ENCODE peak calls at places on chromosomes 3 and 15, in eight cellular contexts. K is hepatocyte, C is OCI-LY7, T is MM.1S, L is HCT116, F is SK-N-SH, A is GM23338, V is neural progenitor cell. X is an unnamed sample.
A peak's percentile ranks its signal among the peaks of the same experiment; 100 is the strongest.

GRCh38 chr3:194395767-194396527 is 3.1 kb downstream of the GP5 start:
- DNase-seq in C (no peak), T (no peak), K (peak; percentile 64), F (no peak), V (peak; percentile 56), A (peak; percentile 80), L (no peak), X (no peak)

GRCh38 chr3:95002665-95003064 is 939.8 kb downstream of the NSUN3 start:
- DNase-seq in F (peak; percentile 8), C (no peak), K (no peak), T (no peak), L (no peak), A (no peak), V (no peak), X (no peak)

GRCh38 chr3:4744405-4745239 is 234.6 kb upstream of the BHLHE40 start:
- DNase-seq in V (no peak), A (no peak), F (no peak), K (peak; percentile 48), T (no peak), L (no peak), C (no peak), X (peak; percentile 94)

GRCh38 chr3:176479291-176479690 is 718.0 kb downstream of the TBL1XR1 start:
- DNase-seq in A (no peak), T (no peak), C (no peak), K (no peak), F (no peak), V (no peak), L (no peak), X (peak; percentile 12)

GRCh38 chr3:58659051-58659675 is 7.4 kb downstream of the FAM3D start:
- DNase-seq in A (peak; percentile 82), T (no peak), V (peak; percentile 60), F (peak; percentile 36), C (no peak), K (peak; percentile 63), L (peak; percentile 24), X (peak; percentile 68)

GRCh38 chr15:29765234-29765841 is 56.9 kb downstream of the TJP1 start:
- DNase-seq in T (no peak), L (no peak), C (no peak), A (no peak), V (no peak), K (no peak), F (no peak), X (no peak)

GRCh38 chr3:165259518-165260193 is 63.5 kb upstream of the SLITRK3 start:
- DNase-seq in L (no peak), C (no peak), A (no peak), F (no peak), K (no peak), T (no peak), V (peak; percentile 11), X (peak; percentile 67)

GRCh38 chr3:156373654-156374053 is 181.3 kb downstream of the SSR3 start:
- DNase-seq in A (no peak), V (no peak), F (no peak), L (no peak), T (no peak), C (no peak), K (no peak), X (no peak)

GRCh38 chr3:179056326-179056725 is 15.3 kb downstream of the ZMAT3 start:
- DNase-seq in C (no peak), A (no peak), L (no peak), K (no peak), V (no peak), F (no peak), T (no peak), X (no peak)

GRCh38 chr15:95371664-95372063 is 958.8 kb upstream of the NR2F2 start:
- DNase-seq in A (no peak), L (no peak), V (no peak), K (no peak), C (no peak), F (no peak), T (peak; percentile 24), X (peak; percentile 22)

GRCh38 chr15:58520936-58521292 is 89.1 kb downstream of the LIPC start:
- DNase-seq in F (peak; percentile 29), L (no peak), C (no peak), V (peak; percentile 52), K (no peak), T (no peak), A (no peak), X (no peak)

GRCh38 chr3:129665024-129665768 is 58.7 kb upstream of the PLXND1 start:
- DNase-seq in L (no peak), K (no peak), T (no peak), A (no peak), F (no peak), C (no peak), V (no peak), X (peak; percentile 76)

GRCh38 chr3:66039590-66039887 is 821 bp upstream of the MAGI1 start:
- DNase-seq in C (no peak), V (peak; percentile 71), A (peak; percentile 74), F (peak; percentile 60), K (peak; percentile 68), L (no peak), T (no peak), X (peak; percentile 4)

GRCh38 chr3:149941946-149942345 is 28.7 kb downstream of the PFN2 start:
- DNase-seq in F (no peak), A (no peak), C (no peak), V (no peak), K (no peak), L (no peak), T (no peak), X (no peak)

GRCh38 chr3:25783661-25784512 is 644 bp upstream of the NGLY1 start:
- DNase-seq in C (peak; percentile 73), L (no peak), K (peak; percentile 60), F (no peak), T (peak; percentile 28), V (peak; percentile 86), A (peak; percentile 92), X (peak; percentile 31)

GRCh38 chr3:24686764-24687163 is 192.1 kb upstream of the THRB start:
- DNase-seq in F (no peak), L (no peak), V (no peak), K (no peak), C (no peak), A (no peak), T (peak; percentile 26), X (peak; percentile 46)

GRCh38 chr15:63188937-63189871 is at the start of gene RAB8B:
- DNase-seq in L (peak; percentile 81), F (peak; percentile 98), A (peak; percentile 99), V (peak; percentile 100), C (peak; percentile 96), K (peak; percentile 99), T (peak; percentile 98), X (peak; percentile 91)

GRCh38 chr15:70258369-70259029 is 160.8 kb upstream of the TLE3 start:
- DNase-seq in C (peak; percentile 58), V (no peak), T (no peak), F (no peak), L (no peak), A (no peak), K (no peak), X (no peak)

GRCh38 chr3:17039579-17039978 is 154.8 kb downstream of the PLCL2 start:
- DNase-seq in A (no peak), K (peak; percentile 30), C (no peak), L (peak; percentile 78), F (no peak), T (no peak), V (no peak), X (peak; percentile 98)

GRCh38 chr3:118272976-118273375 is 761.7 kb downstream of the IGSF11 start:
- DNase-seq in V (no peak), K (no peak), L (no peak), F (no peak), A (no peak), C (no peak), T (no peak), X (no peak)

GRCh38 chr15:94174399-94174802 is 57.0 kb upstream of the MCTP2 start:
- DNase-seq in V (no peak), F (no peak), L (no peak), C (peak; percentile 25), T (no peak), K (no peak), A (no peak), X (peak; percentile 75)
- TF ChIP-seq EZH2phosphoT487 in V (no peak), F (no peak), L (no peak), C (no peak), T (no peak), K (no peak), A (no peak), X (no peak)

GRCh38 chr15:90265271-90266060 is at the start of gene NGRN:
- DNase-seq in C (peak; percentile 93), K (peak; percentile 84), V (peak; percentile 82), A (peak; percentile 95), L (peak; percentile 81), T (peak; percentile 95), F (peak; percentile 94), X (peak; percentile 85)
- TF ChIP-seq CTCF in C (no peak), K (no peak), V (no peak), A (no peak), L (no peak), T (no peak), F (no peak), X (no peak)

DNA sequence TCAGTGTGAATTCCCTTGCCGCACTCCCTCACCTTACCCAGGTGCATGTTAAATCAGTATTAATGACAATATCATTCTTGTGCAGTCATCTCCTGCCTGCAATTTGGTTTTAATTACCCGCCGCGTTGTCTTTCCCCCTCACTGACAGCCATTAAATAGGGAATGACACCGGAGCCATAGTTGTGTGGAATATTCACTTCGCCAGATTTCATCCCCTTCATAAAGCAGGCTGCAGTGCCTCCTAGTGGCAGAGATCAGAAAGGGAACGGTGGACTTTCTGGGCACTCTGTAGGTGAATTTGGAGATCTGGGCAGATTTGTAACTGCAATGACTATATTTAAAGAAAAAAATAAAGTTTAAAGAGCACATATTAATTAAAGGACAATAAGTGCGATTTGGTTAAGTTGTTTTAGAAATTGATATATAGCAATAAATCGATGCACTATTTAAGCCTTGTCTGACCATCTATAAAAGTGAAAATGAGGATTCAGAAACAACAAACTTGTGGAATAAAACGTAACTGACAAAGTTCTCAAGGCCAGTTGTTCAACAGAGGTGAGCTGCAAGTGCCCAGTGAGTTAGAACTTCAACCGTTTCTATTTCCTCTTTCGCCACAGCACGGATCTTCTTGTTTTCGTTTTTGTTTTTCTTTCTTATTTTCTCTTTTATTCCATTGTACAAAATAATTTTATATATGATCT is 725.1 kb upstream of the ARRDC4 start:
- DNase-seq in K (peak; percentile 78), L (peak; percentile 15), F (peak; percentile 47), V (peak; percentile 78), C (peak; percentile 5), A (peak; percentile 74), T (peak; percentile 58), X (peak; percentile 70)
- TF ChIP-seq EZH2phosphoT487 in K (no peak), L (no peak), F (no peak), V (no peak), C (no peak), A (no peak), T (no peak), X (no peak)

DNA sequence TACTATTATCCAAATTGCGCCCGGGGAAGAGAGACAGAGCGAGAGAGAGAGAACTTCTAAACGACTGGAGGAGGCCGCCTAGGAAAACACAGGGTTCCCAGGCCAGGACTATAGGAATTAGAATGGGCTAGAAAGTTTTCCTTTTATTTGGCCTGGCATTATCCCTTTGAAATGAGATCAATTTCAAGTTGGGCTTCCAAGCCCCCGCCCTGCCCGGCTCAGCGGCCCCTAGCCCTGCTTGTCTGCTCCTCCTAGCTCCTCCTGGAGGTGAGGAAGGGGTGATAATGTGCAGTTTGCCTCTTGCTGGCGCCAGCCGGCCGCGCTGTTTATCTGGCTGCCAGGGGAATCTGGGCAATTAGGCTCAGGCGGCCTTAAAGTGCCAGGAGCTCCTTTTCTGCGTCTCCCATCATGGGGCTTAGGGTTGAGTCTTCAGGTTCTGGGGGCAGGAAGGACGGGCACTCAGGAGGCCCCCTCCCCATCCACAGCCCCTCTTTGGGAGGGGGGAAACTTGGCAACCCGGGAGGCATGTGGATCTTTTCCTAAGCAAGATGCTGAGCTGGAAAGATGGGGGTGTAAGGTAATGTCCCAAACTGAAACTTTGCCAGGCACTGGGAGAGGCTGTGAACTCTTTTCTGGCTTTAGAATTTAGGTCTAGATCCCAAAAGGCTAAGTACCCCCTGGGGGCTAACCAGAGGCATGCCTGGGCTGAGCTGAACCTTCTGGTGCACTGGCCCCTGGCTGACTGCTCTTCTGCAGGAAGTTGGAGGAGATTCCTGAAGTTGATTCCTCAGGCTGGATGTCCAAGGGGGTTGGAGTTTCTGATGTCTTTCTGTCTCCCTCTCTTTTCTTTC is 5.5 kb downstream of the SMAD6 start:
- DNase-seq in T (no peak), A (peak; percentile 88), V (peak; percentile 88), L (no peak), K (peak; percentile 82), C (no peak), F (peak; percentile 90), X (no peak)
- TF ChIP-seq CTCF in T (no peak), A (peak; percentile 40), V (peak; percentile 51), L (peak; percentile 11), K (peak; percentile 37), C (no peak), F (peak; percentile 41), X (no peak)

X was measured in PC-3.